ENCODE peak calls at places on chromosome 3, in four cellular contexts. N is fibroblast of lung, A is MM.1S, E is pancreas. P is an unnamed sample.

GRCh38 chr3:66904816-66905543 is 93.1 kb upstream of the KBTBD8 start:
- DNase-seq in N (peak; percentile 5), A (no peak), E (no peak), P (no peak)

GRCh38 chr3:169034401-169034800 is 629.1 kb downstream of the MECOM start:
- DNase-seq in N (peak; percentile 71), A (no peak), E (no peak), P (no peak)

GRCh38 chr3:170012683-170013400 is 25.0 kb upstream of the GPR160 start:
- DNase-seq in N (no peak), A (no peak), E (no peak), P (no peak)

GRCh38 chr3:197956626-197956988 is 3.4 kb upstream of the LMLN start:
- DNase-seq in N (no peak), A (no peak), E (no peak), P (no peak)

GRCh38 chr3:178436773-178437172 is 99.5 kb upstream of the KCNMB2 start:
- DNase-seq in N (peak; percentile 73), A (peak; percentile 85), E (no peak), P (no peak)

GRCh38 chr3:146530609-146531008 is 13.8 kb downstream of the PLSCR1 start:
- DNase-seq in N (no peak), A (no peak), E (no peak), P (no peak)

GRCh38 chr3:126101521-126101982 is 17.6 kb upstream of the SLC41A3 start:
- DNase-seq in N (no peak), A (no peak), E (no peak), P (no peak)

GRCh38 chr3:135487261-135487660 is 478.3 kb upstream of the PPP2R3A start:
- DNase-seq in N (no peak), A (no peak), E (no peak), P (no peak)

GRCh38 chr3:190538288-190538687 is 24.4 kb downstream of the IL1RAP start:
- DNase-seq in N (no peak), A (no peak), E (no peak), P (no peak)

GRCh38 chr3:171604370-171604769 is 144.2 kb upstream of the TNIK start:
- DNase-seq in N (no peak), A (no peak), E (no peak), P (no peak)

GRCh38 chr3:61141697-61142096 is 109.6 kb downstream of the FHIT start:
- DNase-seq in N (no peak), A (no peak), E (no peak), P (no peak)

GRCh38 chr3:161821591-161821990 is 325.0 kb downstream of the OTOL1 start:
- DNase-seq in N (no peak), A (no peak), E (no peak), P (no peak)

GRCh38 chr3:111236833-111237713 is 165.5 kb downstream of the NECTIN3 start:
- DNase-seq in N (peak; percentile 9), A (no peak), E (no peak), P (no peak)

GRCh38 chr3:167941234-167941995 is 154.3 kb downstream of the GOLIM4 start:
- DNase-seq in N (peak; percentile 96), A (no peak), E (peak; percentile 2), P (no peak)

GRCh38 chr3:51709675-51710074 is 2.8 kb downstream of the GRM2 start:
- DNase-seq in N (no peak), A (no peak), E (no peak), P (no peak)

GRCh38 chr3:119207512-119207875 is 33.2 kb downstream of the B4GALT4 start:
- DNase-seq in N (no peak), A (no peak), E (no peak), P (no peak)

GRCh38 chr3:132536442-132537153 is 60.5 kb upstream of the ACKR4 start:
- DNase-seq in N (no peak), A (peak; percentile 39), E (no peak), P (no peak)

GRCh38 chr3:45904931-45905330 is 18.6 kb downstream of the CCR9 start:
- DNase-seq in N (no peak), A (no peak), E (no peak), P (no peak)

GRCh38 chr3:106176734-106177133 is 307.9 kb upstream of the CBLB start:
- DNase-seq in N (peak; percentile 32), A (no peak), E (no peak), P (no peak)

GRCh38 chr3:36124118-36124796 is 256.0 kb upstream of the STAC start:
- DNase-seq in N (peak; percentile 5), A (peak; percentile 33), E (no peak), P (no peak)

GRCh38 chr3:52428151-52429005 is 16.5 kb downstream of the SEMA3G start:
- DNase-seq in N (peak; percentile 89), A (peak; percentile 46), E (peak; percentile 52), P (peak; percentile 50)

GRCh38 chr3:138608322-138609214 is at the start of gene FAIM:
- DNase-seq in N (peak; percentile 76), A (peak; percentile 68), E (peak; percentile 77), P (peak; percentile 65)

GRCh38 chr3:187909871-187910270 is 164.6 kb upstream of the BCL6 start:
- DNase-seq in N (no peak), A (no peak), E (no peak), P (no peak)

GRCh38 chr3:33645060-33645841 is 72.8 kb downstream of the CLASP2 start:
- DNase-seq in N (peak; percentile 40), A (no peak), E (no peak), P (no peak)

GRCh38 chr3:51559961-51560360 is 21.4 kb downstream of the RAD54L2 start:
- DNase-seq in N (no peak), A (no peak), E (no peak), P (no peak)

GRCh38 chr3:107598926-107599754 is 76.4 kb downstream of the BBX start:
- DNase-seq in N (peak; percentile 48), A (no peak), E (peak; percentile 13), P (peak; percentile 44)

GRCh38 chr3:12990306-12990705 is 82.9 kb downstream of the IQSEC1 start:
- DNase-seq in N (no peak), A (no peak), E (no peak), P (no peak)

GRCh38 chr3:112005091-112005672 is 6.5 kb downstream of the TAGLN3 start:
- DNase-seq in N (peak; percentile 11), A (no peak), E (no peak), P (no peak)

GRCh38 chr3:116517308-116517707 is 72.0 kb upstream of the LSAMP start:
- DNase-seq in N (peak; percentile 19), A (peak; percentile 27), E (no peak), P (no peak)

GRCh38 chr3:133274477-133274876 is 125.4 kb upstream of the BFSP2 start:
- DNase-seq in N (no peak), A (no peak), E (no peak), P (no peak)

GRCh38 chr3:8982509-8982908 is 19.2 kb upstream of the RAD18 start:
- DNase-seq in N (peak; percentile 36), A (no peak), E (no peak), P (no peak)

DNA sequence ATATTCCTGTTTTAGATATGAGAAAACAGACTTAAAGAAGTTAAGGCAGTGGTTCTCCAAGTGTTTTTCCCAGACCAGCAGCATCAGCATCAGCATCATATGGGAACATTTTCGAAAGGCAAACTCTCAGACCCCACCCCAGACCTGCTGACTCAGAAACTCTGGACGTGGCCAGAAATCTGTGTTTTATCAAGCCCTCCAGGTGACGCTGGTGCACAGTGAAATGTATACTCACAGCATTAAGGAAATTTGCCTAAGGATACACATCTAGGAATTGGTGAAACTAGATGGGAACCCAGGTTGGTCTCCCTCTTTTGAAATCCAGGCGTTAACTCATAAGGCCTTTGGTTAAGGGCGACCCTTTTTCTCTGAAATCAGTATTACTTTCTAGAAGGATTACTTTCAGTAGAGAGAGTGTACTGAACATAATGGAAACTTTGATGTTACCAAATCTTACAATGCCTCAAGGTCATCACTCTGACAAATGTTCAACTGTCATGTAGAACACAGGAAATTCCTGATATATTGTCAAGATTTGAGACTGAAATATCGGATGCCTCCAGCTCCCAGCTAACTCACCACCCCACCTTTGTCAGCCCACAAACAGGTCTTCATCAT is 910.2 kb downstream of the ROBO1 start:
- DNase-seq in N (no peak), A (no peak), E (no peak), P (no peak)
- TF ChIP-seq CTCF in N (no peak), A (no peak), E (no peak), P (no peak)

GRCh38 chr3:43291546-43291945 is 5.2 kb downstream of the SNRK start:
- DNase-seq in N (no peak), A (no peak), E (no peak), P (no peak)

GRCh38 chr3:43298292-43298691 is 12.0 kb downstream of the SNRK start:
- DNase-seq in N (no peak), A (no peak), E (peak; percentile 24), P (no peak)

GRCh38 chr3:43298761-43299160 is 12.4 kb downstream of the SNRK start:
- DNase-seq in N (no peak), A (no peak), E (no peak), P (no peak)

GRCh38 chr3:43294975-43295374 is 8.6 kb downstream of the SNRK start:
- DNase-seq in N (no peak), A (no peak), E (no peak), P (no peak)

DNA sequence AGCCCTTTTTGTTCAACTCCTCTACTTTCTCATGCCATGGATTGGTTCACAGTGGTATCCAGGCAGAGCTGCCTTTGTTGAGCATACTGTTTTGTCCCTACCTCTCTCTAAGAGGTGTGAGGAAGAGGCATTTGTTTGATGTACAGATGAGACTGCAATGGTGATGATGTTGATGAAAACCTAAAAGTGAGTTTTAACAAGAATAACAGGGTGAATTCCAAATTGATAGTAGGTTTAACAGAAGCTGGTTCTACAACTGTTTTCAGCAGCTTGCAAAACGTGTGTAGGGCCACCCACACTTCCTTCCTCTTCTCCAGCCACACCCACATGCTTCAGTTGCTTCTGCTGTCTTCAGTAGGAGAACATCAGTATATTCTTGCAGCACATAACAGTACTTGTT is 10.2 kb downstream of the SNRK start:
- DNase-seq in N (peak; percentile 15), A (peak; percentile 58), E (no peak), P (no peak)
- H3K4me3 ChIP-seq in N (no peak overlapping the region), A (no peak overlapping the region), E (no peak overlapping the region), P (peak overlapping the region; percentile 23)

GRCh38 chr3:176310641-176311040 is 886.6 kb downstream of the TBL1XR1 start:
- DNase-seq in N (no peak), A (no peak), E (no peak), P (no peak)
- H3K36me3 ChIP-seq in N (no peaks in the 10 kb centered on the region), A (no peaks in the 10 kb centered on the region), E (no peaks in the 10 kb centered on the region), P (no peaks in the 10 kb centered on the region)

GRCh38 chr3:17028363-17028762 is 143.6 kb downstream of the PLCL2 start:
- DNase-seq in N (no peak), A (no peak), E (no peak), P (no peak)

GRCh38 chr3:17021614-17022013 is 136.9 kb downstream of the PLCL2 start:
- DNase-seq in N (no peak), A (no peak), E (no peak), P (no peak)

GRCh38 chr3:17027344-17027743 is 142.6 kb downstream of the PLCL2 start:
- DNase-seq in N (peak; percentile 11), A (no peak), E (no peak), P (no peak)

GRCh38 chr3:17023006-17023664 is 138.4 kb downstream of the PLCL2 start:
- DNase-seq in N (no peak), A (no peak), E (no peak), P (no peak)

DNA sequence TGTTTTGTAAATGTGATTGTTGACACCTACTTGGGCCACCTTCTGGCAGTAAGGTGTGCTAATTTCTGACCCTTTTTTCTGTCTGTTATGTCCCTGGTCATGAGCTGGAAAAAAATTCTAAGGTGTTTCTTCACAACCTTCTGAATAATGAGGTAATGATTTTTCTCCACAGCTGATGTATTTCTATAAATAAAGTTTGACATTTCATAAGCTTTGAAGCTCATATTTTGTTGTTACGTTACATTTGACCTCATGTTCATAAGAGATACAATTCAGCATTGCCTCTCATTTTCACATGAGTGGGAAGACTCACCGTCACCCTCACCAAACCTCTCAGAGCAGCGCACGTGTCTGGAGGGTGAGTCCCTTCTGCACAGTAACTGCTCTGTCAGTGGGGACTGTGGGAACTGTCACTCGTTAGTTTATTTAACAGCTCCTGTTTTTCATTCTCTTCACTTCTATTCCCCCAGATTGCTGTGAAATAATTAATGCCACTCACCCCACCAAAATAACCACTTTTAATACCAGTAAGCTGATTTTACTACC is 140.9 kb downstream of the PLCL2 start:
- DNase-seq in N (no peak), A (no peak), E (no peak), P (no peak)
- TF ChIP-seq CTCF in N (no peak), A (no peak), E (no peak), P (no peak)